ENCODE peak calls at places on chromosome X, in five cellular contexts. One of them, this sample, is unnamed.

GRCh38 chrX:107374831-107375230 is 74.6 kb upstream of the FRMPD3 start:
- DNase-seq in CD4-positive, alpha-beta memory T cell: no peak
- DNase-seq in brain microvascular endothelial cell: no peak
- DNase-seq in transverse colon: no peak
- DNase-seq in IMR-90: no peak
- DNase-seq in this sample: no peak

GRCh38 chrX:37060999-37061398 is 52.8 kb downstream of the FAM47C start:
- DNase-seq in IMR-90: peak
- DNase-seq in CD4-positive, alpha-beta memory T cell: no peak
- DNase-seq in brain microvascular endothelial cell: peak
- DNase-seq in transverse colon: no peak
- DNase-seq in this sample: peak

GRCh38 chrX:33741807-33742206 is 390.3 kb downstream of the FAM47A start:
- DNase-seq in brain microvascular endothelial cell: no peak
- DNase-seq in transverse colon: no peak
- DNase-seq in IMR-90: no peak
- DNase-seq in CD4-positive, alpha-beta memory T cell: no peak
- DNase-seq in this sample: no peak

GRCh38 chrX:133796282-133796681 is 189.1 kb downstream of the GPC3 start:
- DNase-seq in brain microvascular endothelial cell: no peak
- DNase-seq in IMR-90: no peak
- DNase-seq in CD4-positive, alpha-beta memory T cell: no peak
- DNase-seq in transverse colon: no peak
- DNase-seq in this sample: no peak

GRCh38 chrX:95764972-95765451 is 919.6 kb upstream of the DIAPH2 start:
- DNase-seq in IMR-90: peak
- DNase-seq in transverse colon: no peak
- DNase-seq in brain microvascular endothelial cell: peak
- DNase-seq in CD4-positive, alpha-beta memory T cell: no peak
- DNase-seq in this sample: no peak

GRCh38 chrX:32985544-32985943 is 225.8 kb downstream of the DMD start:
- DNase-seq in IMR-90: no peak
- DNase-seq in transverse colon: no peak
- DNase-seq in CD4-positive, alpha-beta memory T cell: no peak
- DNase-seq in brain microvascular endothelial cell: no peak
- DNase-seq in this sample: no peak

GRCh38 chrX:15598031-15598430 is 2.7 kb downstream of the ACE2 start:
- DNase-seq in CD4-positive, alpha-beta memory T cell: no peak
- DNase-seq in transverse colon: no peak
- DNase-seq in IMR-90: no peak
- DNase-seq in brain microvascular endothelial cell: no peak
- DNase-seq in this sample: no peak

GRCh38 chrX:45134303-45134702 is 66.4 kb downstream of the DIPK2B start:
- DNase-seq in brain microvascular endothelial cell: no peak
- DNase-seq in IMR-90: no peak
- DNase-seq in transverse colon: no peak
- DNase-seq in CD4-positive, alpha-beta memory T cell: no peak
- DNase-seq in this sample: no peak

GRCh38 chrX:125378205-125378604 is 58.5 kb downstream of the TEX13C start:
- DNase-seq in CD4-positive, alpha-beta memory T cell: no peak
- DNase-seq in brain microvascular endothelial cell: no peak
- DNase-seq in IMR-90: no peak
- DNase-seq in transverse colon: no peak
- DNase-seq in this sample: no peak

GRCh38 chrX:125203737-125204578 is 115.7 kb upstream of the TEX13C start:
- DNase-seq in IMR-90: no peak
- DNase-seq in CD4-positive, alpha-beta memory T cell: no peak
- DNase-seq in transverse colon: no peak
- DNase-seq in brain microvascular endothelial cell: no peak
- DNase-seq in this sample: no peak

GRCh38 chrX:14941301-14941700 is 68.1 kb downstream of the MOSPD2 start:
- DNase-seq in brain microvascular endothelial cell: no peak
- DNase-seq in transverse colon: no peak
- DNase-seq in CD4-positive, alpha-beta memory T cell: no peak
- DNase-seq in IMR-90: no peak
- DNase-seq in this sample: no peak

GRCh38 chrX:56248492-56248891 is 16.3 kb downstream of the KLF8 start:
- DNase-seq in transverse colon: peak
- DNase-seq in IMR-90: peak
- DNase-seq in CD4-positive, alpha-beta memory T cell: peak
- DNase-seq in brain microvascular endothelial cell: peak
- DNase-seq in this sample: peak

GRCh38 chrX:10199212-10199611 is 42.4 kb downstream of the CLCN4 start:
- DNase-seq in transverse colon: peak
- DNase-seq in IMR-90: peak
- DNase-seq in CD4-positive, alpha-beta memory T cell: no peak
- DNase-seq in brain microvascular endothelial cell: no peak
- DNase-seq in this sample: no peak

GRCh38 chrX:40267334-40268118 is 169.8 kb upstream of the BCOR start:
- DNase-seq in IMR-90: no peak
- DNase-seq in transverse colon: no peak
- DNase-seq in CD4-positive, alpha-beta memory T cell: no peak
- DNase-seq in brain microvascular endothelial cell: no peak
- DNase-seq in this sample: no peak

GRCh38 chrX:9464435-9465371 is at the start of gene TBL1X:
- DNase-seq in IMR-90: peak
- DNase-seq in transverse colon: peak
- DNase-seq in brain microvascular endothelial cell: no peak
- DNase-seq in CD4-positive, alpha-beta memory T cell: peak
- DNase-seq in this sample: peak

GRCh38 chrX:54494970-54495813 is 842 bp downstream of the FGD1 start:
- DNase-seq in brain microvascular endothelial cell: no peak
- DNase-seq in transverse colon: no peak
- DNase-seq in IMR-90: peak
- DNase-seq in CD4-positive, alpha-beta memory T cell: no peak
- DNase-seq in this sample: peak

GRCh38 chrX:135974279-135974856 is 580 bp upstream of the MMGT1 start:
- DNase-seq in brain microvascular endothelial cell: no peak
- DNase-seq in CD4-positive, alpha-beta memory T cell: peak
- DNase-seq in transverse colon: peak
- DNase-seq in IMR-90: peak
- DNase-seq in this sample: peak

GRCh38 chrX:15298201-15298600 is 17.2 kb downstream of the ASB11 start:
- DNase-seq in transverse colon: no peak
- DNase-seq in CD4-positive, alpha-beta memory T cell: no peak
- DNase-seq in brain microvascular endothelial cell: no peak
- DNase-seq in IMR-90: no peak
- DNase-seq in this sample: no peak

DNA sequence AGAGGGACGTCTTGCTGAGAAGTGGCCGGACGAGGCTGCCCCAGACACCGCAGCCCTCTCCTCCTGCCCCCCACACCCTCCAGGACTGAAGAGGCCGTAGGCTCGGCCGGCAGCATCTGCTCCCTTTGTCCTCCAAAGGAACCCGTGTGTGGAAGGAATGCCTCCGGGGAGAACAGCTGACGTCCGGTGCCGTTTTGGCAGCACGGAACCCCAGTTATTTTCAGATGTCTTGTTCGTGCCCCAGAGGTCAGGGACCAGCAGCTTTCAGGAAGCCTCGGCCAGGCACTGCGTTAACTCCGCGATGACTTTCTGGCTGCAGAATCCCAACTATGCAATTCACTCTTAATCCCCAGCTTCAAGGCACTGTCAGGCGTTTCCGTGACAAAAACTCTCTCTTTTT is 10.9 kb upstream of the PPP2R3B start:
- DNase-seq in IMR-90: peak
- DNase-seq in brain microvascular endothelial cell: peak
- DNase-seq in transverse colon: no peak
- DNase-seq in CD4-positive, alpha-beta memory T cell: no peak
- DNase-seq in this sample: no peak
- H3K4me3 ChIP-seq in IMR-90: no peak
- H3K4me3 ChIP-seq in brain microvascular endothelial cell: peak
- H3K4me3 ChIP-seq in transverse colon: no peak
- H3K4me3 ChIP-seq in CD4-positive, alpha-beta memory T cell: no peak
- H3K4me3 ChIP-seq in this sample: no peak

DNA sequence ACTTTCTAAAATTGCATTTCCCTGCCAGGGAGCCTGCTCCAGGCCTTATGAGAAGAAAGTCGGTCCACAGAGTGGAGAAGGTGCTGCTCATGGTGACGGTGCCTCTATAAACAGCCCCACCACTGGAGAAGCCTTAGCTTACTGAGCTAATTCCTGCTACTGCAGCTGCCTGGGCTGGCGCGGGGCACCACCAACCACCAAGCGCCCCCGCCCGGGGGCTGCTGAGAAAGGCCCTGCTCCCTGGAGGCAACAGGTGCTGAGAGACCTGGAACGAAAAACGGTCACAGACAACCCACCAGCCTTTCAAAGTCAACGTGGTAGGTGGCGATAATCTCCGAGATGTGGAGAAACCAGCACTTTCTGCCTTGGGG is 2.9 kb downstream of the HCFC1 start:
- DNase-seq in CD4-positive, alpha-beta memory T cell: peak
- DNase-seq in brain microvascular endothelial cell: no peak
- DNase-seq in transverse colon: peak
- DNase-seq in IMR-90: no peak
- DNase-seq in this sample: no peak
- H3K4me3 ChIP-seq in CD4-positive, alpha-beta memory T cell: peak
- H3K4me3 ChIP-seq in brain microvascular endothelial cell: peak
- H3K4me3 ChIP-seq in transverse colon: no peak
- H3K4me3 ChIP-seq in IMR-90: peak
- H3K4me3 ChIP-seq in this sample: no peak

DNA sequence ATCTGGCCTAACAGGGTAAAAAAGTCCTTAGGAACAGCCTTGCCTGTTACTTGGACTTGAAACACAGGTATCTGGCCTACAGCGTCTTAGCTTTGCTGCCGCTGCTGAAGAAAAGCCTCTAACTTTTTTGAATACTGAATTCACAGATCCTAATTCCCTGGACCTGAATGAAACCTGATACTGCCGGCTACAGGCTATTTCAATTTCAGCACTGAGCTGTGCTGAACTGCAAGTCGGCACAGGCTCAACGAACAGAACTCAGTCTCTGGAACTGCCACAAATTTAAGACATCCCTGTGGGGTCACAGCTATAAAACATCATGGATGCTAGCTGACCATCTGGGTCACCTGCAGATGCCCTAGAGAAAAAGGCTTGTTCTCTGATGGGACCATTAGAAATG is 7.2 kb downstream of the NR0B1 start:
- DNase-seq in CD4-positive, alpha-beta memory T cell: no peak
- DNase-seq in brain microvascular endothelial cell: peak
- DNase-seq in IMR-90: peak
- DNase-seq in transverse colon: no peak
- DNase-seq in this sample: no peak
- H3K4me3 ChIP-seq in CD4-positive, alpha-beta memory T cell: no peak
- H3K4me3 ChIP-seq in brain microvascular endothelial cell: no peak
- H3K4me3 ChIP-seq in IMR-90: no peak
- H3K4me3 ChIP-seq in transverse colon: no peak
- H3K4me3 ChIP-seq in this sample: no peak

GRCh38 chrX:35374116-35374515 is 424.0 kb upstream of the MAGEB16 start:
- DNase-seq in IMR-90: no peak
- DNase-seq in transverse colon: no peak
- DNase-seq in brain microvascular endothelial cell: no peak
- DNase-seq in CD4-positive, alpha-beta memory T cell: no peak
- DNase-seq in this sample: no peak
- H3K4me3 ChIP-seq in IMR-90: no peak
- H3K4me3 ChIP-seq in transverse colon: no peak
- H3K4me3 ChIP-seq in brain microvascular endothelial cell: no peak
- H3K4me3 ChIP-seq in CD4-positive, alpha-beta memory T cell: no peak
- H3K4me3 ChIP-seq in this sample: no peak

GRCh38 chrX:77893713-77894112 is 1.5 kb downstream of the MAGT1 start:
- DNase-seq in transverse colon: no peak
- DNase-seq in brain microvascular endothelial cell: no peak
- DNase-seq in IMR-90: no peak
- DNase-seq in CD4-positive, alpha-beta memory T cell: no peak
- DNase-seq in this sample: no peak
- H3K4me3 ChIP-seq in transverse colon: no peak
- H3K4me3 ChIP-seq in brain microvascular endothelial cell: no peak
- H3K4me3 ChIP-seq in IMR-90: no peak
- H3K4me3 ChIP-seq in CD4-positive, alpha-beta memory T cell: no peak
- H3K4me3 ChIP-seq in this sample: no peak